ENCODE peak calls at places on chromosome 3, in nine cellular contexts. One of them, this sample, is unnamed.
A peak's percentile ranks its signal among the peaks of the same experiment; 100 is the strongest.

GRCh38 chr3:78873641-78874040 is 894.2 kb downstream of the ROBO1 start:
- DNase-seq in HEK293T: no peak
- DNase-seq in NCI-H1105 treated with DMSO at 0.1 percent for 48 hours: no peak
- DNase-seq in T-cell: no peak
- DNase-seq in SK-MEL-5: no peak
- DNase-seq in H1: no peak
- DNase-seq in AG09319: no peak
- DNase-seq in cardiac septum: no peak
- DNase-seq in neural crest cell: no peak
- DNase-seq in this sample: no peak

GRCh38 chr3:171066216-171066615 is 39.7 kb upstream of the SLC2A2 start:
- DNase-seq in neural crest cell: no peak
- DNase-seq in SK-MEL-5: no peak
- DNase-seq in cardiac septum: no peak
- DNase-seq in T-cell: no peak
- DNase-seq in AG09319: no peak
- DNase-seq in NCI-H1105 treated with DMSO at 0.1 percent for 48 hours: no peak
- DNase-seq in H1: no peak
- DNase-seq in HEK293T: no peak
- DNase-seq in this sample: no peak

GRCh38 chr3:108509263-108509662 is 1.1 kb downstream of the MYH15 start:
- DNase-seq in HEK293T: no peak
- DNase-seq in neural crest cell: no peak
- DNase-seq in cardiac septum: no peak
- DNase-seq in T-cell: no peak
- DNase-seq in NCI-H1105 treated with DMSO at 0.1 percent for 48 hours: peak; percentile 86
- DNase-seq in H1: no peak
- DNase-seq in SK-MEL-5: no peak
- DNase-seq in AG09319: no peak
- DNase-seq in this sample: no peak

GRCh38 chr3:20111836-20112235 is 71.6 kb downstream of the KAT2B start:
- DNase-seq in SK-MEL-5: no peak
- DNase-seq in T-cell: no peak
- DNase-seq in NCI-H1105 treated with DMSO at 0.1 percent for 48 hours: no peak
- DNase-seq in cardiac septum: no peak
- DNase-seq in H1: no peak
- DNase-seq in neural crest cell: no peak
- DNase-seq in HEK293T: no peak
- DNase-seq in AG09319: no peak
- DNase-seq in this sample: no peak

GRCh38 chr3:106428565-106428994 is 559.8 kb upstream of the CBLB start:
- DNase-seq in HEK293T: no peak
- DNase-seq in AG09319: peak; percentile 94
- DNase-seq in H1: no peak
- DNase-seq in NCI-H1105 treated with DMSO at 0.1 percent for 48 hours: no peak
- DNase-seq in T-cell: no peak
- DNase-seq in neural crest cell: no peak
- DNase-seq in cardiac septum: no peak
- DNase-seq in SK-MEL-5: peak; percentile 39
- DNase-seq in this sample: no peak

GRCh38 chr3:177441813-177442646 is 244.7 kb upstream of the TBL1XR1 start:
- DNase-seq in AG09319: peak; percentile 75
- DNase-seq in HEK293T: no peak
- DNase-seq in NCI-H1105 treated with DMSO at 0.1 percent for 48 hours: no peak
- DNase-seq in neural crest cell: no peak
- DNase-seq in T-cell: no peak
- DNase-seq in SK-MEL-5: no peak
- DNase-seq in H1: no peak
- DNase-seq in cardiac septum: no peak
- DNase-seq in this sample: no peak

GRCh38 chr3:123535580-123535979 is 49.3 kb downstream of the HACD2 start:
- DNase-seq in SK-MEL-5: no peak
- DNase-seq in H1: no peak
- DNase-seq in neural crest cell: no peak
- DNase-seq in AG09319: no peak
- DNase-seq in NCI-H1105 treated with DMSO at 0.1 percent for 48 hours: no peak
- DNase-seq in T-cell: no peak
- DNase-seq in cardiac septum: no peak
- DNase-seq in HEK293T: no peak
- DNase-seq in this sample: no peak

GRCh38 chr3:126678691-126679317 is 23.9 kb upstream of the TXNRD3 start:
- DNase-seq in cardiac septum: no peak
- DNase-seq in AG09319: no peak
- DNase-seq in H1: no peak
- DNase-seq in SK-MEL-5: no peak
- DNase-seq in NCI-H1105 treated with DMSO at 0.1 percent for 48 hours: no peak
- DNase-seq in neural crest cell: no peak
- DNase-seq in T-cell: no peak
- DNase-seq in HEK293T: no peak
- DNase-seq in this sample: no peak

GRCh38 chr3:68876112-68876713 is 56.1 kb downstream of the TAFA4 start:
- DNase-seq in NCI-H1105 treated with DMSO at 0.1 percent for 48 hours: peak; percentile 57
- DNase-seq in AG09319: peak; percentile 40
- DNase-seq in HEK293T: peak; percentile 39
- DNase-seq in cardiac septum: no peak
- DNase-seq in SK-MEL-5: peak; percentile 70
- DNase-seq in H1: peak; percentile 21
- DNase-seq in T-cell: peak; percentile 6
- DNase-seq in neural crest cell: peak; percentile 22
- DNase-seq in this sample: no peak

GRCh38 chr3:71103430-71103881 is 480.1 kb downstream of the FOXP1 start:
- DNase-seq in HEK293T: no peak
- DNase-seq in AG09319: no peak
- DNase-seq in NCI-H1105 treated with DMSO at 0.1 percent for 48 hours: peak; percentile 63
- DNase-seq in SK-MEL-5: no peak
- DNase-seq in T-cell: no peak
- DNase-seq in neural crest cell: no peak
- DNase-seq in H1: no peak
- DNase-seq in cardiac septum: peak; percentile 79
- DNase-seq in this sample: no peak

GRCh38 chr3:126995926-126996512 is 13.1 kb downstream of the PLXNA1 start:
- DNase-seq in AG09319: no peak
- DNase-seq in NCI-H1105 treated with DMSO at 0.1 percent for 48 hours: no peak
- DNase-seq in cardiac septum: no peak
- DNase-seq in T-cell: no peak
- DNase-seq in SK-MEL-5: no peak
- DNase-seq in neural crest cell: no peak
- DNase-seq in HEK293T: no peak
- DNase-seq in H1: no peak
- DNase-seq in this sample: no peak

GRCh38 chr3:140585828-140586227 is 92.0 kb upstream of the TRIM42 start:
- DNase-seq in neural crest cell: no peak
- DNase-seq in NCI-H1105 treated with DMSO at 0.1 percent for 48 hours: no peak
- DNase-seq in HEK293T: no peak
- DNase-seq in H1: no peak
- DNase-seq in AG09319: no peak
- DNase-seq in cardiac septum: no peak
- DNase-seq in T-cell: no peak
- DNase-seq in SK-MEL-5: no peak
- DNase-seq in this sample: no peak

GRCh38 chr3:10006762-10007090 is 19.5 kb upstream of the FANCD2 start:
- DNase-seq in T-cell: no peak
- DNase-seq in SK-MEL-5: no peak
- DNase-seq in cardiac septum: peak; percentile 31
- DNase-seq in HEK293T: no peak
- DNase-seq in AG09319: no peak
- DNase-seq in H1: no peak
- DNase-seq in NCI-H1105 treated with DMSO at 0.1 percent for 48 hours: no peak
- DNase-seq in neural crest cell: no peak
- DNase-seq in this sample: no peak

GRCh38 chr3:9384141-9384828 is 13.1 kb upstream of the SETD5 start:
- DNase-seq in cardiac septum: no peak
- DNase-seq in HEK293T: no peak
- DNase-seq in NCI-H1105 treated with DMSO at 0.1 percent for 48 hours: no peak
- DNase-seq in AG09319: no peak
- DNase-seq in neural crest cell: no peak
- DNase-seq in SK-MEL-5: no peak
- DNase-seq in H1: no peak
- DNase-seq in T-cell: no peak
- DNase-seq in this sample: no peak

GRCh38 chr3:105904683-105905320 is 36.0 kb upstream of the CBLB start:
- DNase-seq in AG09319: no peak
- DNase-seq in HEK293T: no peak
- DNase-seq in T-cell: no peak
- DNase-seq in cardiac septum: no peak
- DNase-seq in SK-MEL-5: peak; percentile 11
- DNase-seq in NCI-H1105 treated with DMSO at 0.1 percent for 48 hours: no peak
- DNase-seq in H1: no peak
- DNase-seq in neural crest cell: no peak
- DNase-seq in this sample: no peak

This sample was measured in type B pancreatic cell.